ENCODE peak calls at places on chromosomes 1 and 21, in four cellular contexts. One of them, this sample, is unnamed.

GRCh38 chr1:100894622-100895539 is at the start of gene EXTL2:
- DNase-seq in EL: peak; percentile 88
- DNase-seq in tibial artery: peak; percentile 91
- DNase-seq in HFF-Myc: peak; percentile 77
- DNase-seq in this sample: peak; percentile 81

GRCh38 chr1:212233321-212233720 is 51.9 kb upstream of the PPP2R5A start:
- DNase-seq in EL: no peak
- DNase-seq in HFF-Myc: no peak
- DNase-seq in tibial artery: no peak
- DNase-seq in this sample: no peak

GRCh38 chr1:204872262-204872881 is 1.7 kb downstream of the NFASC start:
- DNase-seq in EL: peak; percentile 49
- DNase-seq in HFF-Myc: no peak
- DNase-seq in tibial artery: no peak
- DNase-seq in this sample: no peak

GRCh38 chr1:165152727-165153126 is 203.8 kb downstream of the LMX1A start:
- DNase-seq in EL: peak; percentile 2
- DNase-seq in tibial artery: no peak
- DNase-seq in HFF-Myc: no peak
- DNase-seq in this sample: no peak

GRCh38 chr1:10693497-10694273 is 102.8 kb downstream of the CASZ1 start:
- DNase-seq in HFF-Myc: no peak
- DNase-seq in tibial artery: no peak
- DNase-seq in EL: peak; percentile 44
- DNase-seq in this sample: no peak

GRCh38 chr1:3403388-3404179 is 50.9 kb upstream of the ARHGEF16 start:
- DNase-seq in HFF-Myc: no peak
- DNase-seq in tibial artery: no peak
- DNase-seq in EL: no peak
- DNase-seq in this sample: no peak

GRCh38 chr1:4778056-4778455 is 123.6 kb downstream of the AJAP1 start:
- DNase-seq in tibial artery: no peak
- DNase-seq in HFF-Myc: no peak
- DNase-seq in EL: no peak
- DNase-seq in this sample: no peak

GRCh38 chr21:28904961-28905435 is 87.7 kb downstream of the LTN1 start:
- DNase-seq in tibial artery: no peak
- DNase-seq in HFF-Myc: no peak
- DNase-seq in EL: no peak
- DNase-seq in this sample: no peak

GRCh38 chr1:176795929-176796328 is 333.0 kb downstream of the PAPPA2 start:
- DNase-seq in EL: peak; percentile 20
- DNase-seq in tibial artery: no peak
- DNase-seq in HFF-Myc: no peak
- DNase-seq in this sample: no peak

GRCh38 chr1:220344745-220345144 is 72.5 kb upstream of the RAB3GAP2 start:
- DNase-seq in HFF-Myc: no peak
- DNase-seq in tibial artery: no peak
- DNase-seq in EL: no peak
- DNase-seq in this sample: no peak

GRCh38 chr1:159752135-159752580 is 28.6 kb upstream of the DUSP23 start:
- DNase-seq in HFF-Myc: no peak
- DNase-seq in EL: peak; percentile 17
- DNase-seq in tibial artery: peak; percentile 82
- DNase-seq in this sample: no peak

This sample was measured in HS-27A.